ENCODE peak calls at places on chromosomes 7 and 10, in nine cellular contexts. V is GM13976; A is bronchial epithelial cell; B is WTC11; P is NCI-H1436; E is pancreas; D is 8988T; J is activated T-helper 1 cell treated with anti-CD3 and anti-CD28 coated beads, Interleukin-2, amount 50 U/mL, for 16 hours; Y is breast epithelium. Q is an unnamed sample.

GRCh38 chr7:139968931-139969330 is 93.8 kb downstream of the PARP12 start:
- DNase-seq in V (no peak), A (no peak), B (no peak), P (no peak), E (no peak), D (no peak), J (no peak), Y (no peak), Q (no peak)

GRCh38 chr10:118259288-118259906 is 82.7 kb downstream of the FAM204A start:
- DNase-seq in V (peak), A (peak), B (peak), P (peak), E (peak), D (no peak), J (no peak), Y (no peak), Q (no peak)

GRCh38 chr7:133484135-133484534 is 231.3 kb downstream of the EXOC4 start:
- DNase-seq in V (no peak), A (peak), B (no peak), P (no peak), E (no peak), D (no peak), J (no peak), Y (no peak), Q (no peak)

GRCh38 chr10:100341953-100342626 is 4.9 kb upstream of the SCD start:
- DNase-seq in V (peak), A (peak), B (peak), P (peak), E (peak), D (peak), J (no peak), Y (no peak), Q (peak)

GRCh38 chr7:39904077-39904486 is 46.0 kb upstream of the CDK13 start:
- DNase-seq in V (no peak), A (no peak), B (no peak), P (no peak), E (no peak), D (no peak), J (no peak), Y (no peak), Q (no peak)

GRCh38 chr10:74586088-74586585 is 240.3 kb upstream of the KAT6B start:
- DNase-seq in V (no peak), A (no peak), B (no peak), P (no peak), E (no peak), D (no peak), J (peak), Y (no peak), Q (no peak)

GRCh38 chr7:112334366-112334765 is 115.9 kb upstream of the IFRD1 start:
- DNase-seq in V (no peak), A (no peak), B (no peak), P (no peak), E (no peak), D (no peak), J (no peak), Y (no peak), Q (no peak)

GRCh38 chr10:34716958-34717357 is 98.1 kb downstream of the PARD3 start:
- DNase-seq in V (no peak), A (no peak), B (no peak), P (no peak), E (no peak), D (no peak), J (no peak), Y (no peak), Q (no peak)

GRCh38 chr10:84269773-84270172 is 24.9 kb downstream of the RGR start:
- DNase-seq in V (no peak), A (peak), B (no peak), P (no peak), E (no peak), D (no peak), J (no peak), Y (no peak), Q (no peak)

GRCh38 chr10:120077707-120078492 is 185.4 kb downstream of the SEC23IP start:
- DNase-seq in V (no peak), A (peak), B (peak), P (no peak), E (no peak), D (no peak), J (no peak), Y (no peak), Q (no peak)

GRCh38 chr7:34550996-34551395 is 107.0 kb upstream of the NPSR1 start:
- DNase-seq in V (no peak), A (no peak), B (no peak), P (no peak), E (no peak), D (no peak), J (no peak), Y (no peak), Q (no peak)

GRCh38 chr10:3040069-3040468 is 27.3 kb upstream of the PFKP start:
- DNase-seq in V (no peak), A (no peak), B (no peak), P (no peak), E (no peak), D (no peak), J (no peak), Y (no peak), Q (no peak)

GRCh38 chr7:50092579-50093411 is at the start of gene ZPBP:
- DNase-seq in V (peak), A (peak), B (peak), P (peak), E (peak), D (no peak), J (peak), Y (no peak), Q (peak)

GRCh38 chr7:129864042-129864441 is 88.7 kb downstream of the UBE2H start:
- DNase-seq in V (no peak), A (no peak), B (no peak), P (no peak), E (no peak), D (no peak), J (no peak), Y (no peak), Q (no peak)

GRCh38 chr7:66366701-66367100 is 161.6 kb downstream of the TPST1 start:
- DNase-seq in V (no peak), A (no peak), B (no peak), P (no peak), E (no peak), D (no peak), J (no peak), Y (no peak), Q (no peak)

GRCh38 chr10:59905066-59905734 is 1.2 kb downstream of the CCDC6 start:
- DNase-seq in V (peak), A (peak), B (peak), P (no peak), E (peak), D (no peak), J (peak), Y (peak), Q (peak)

GRCh38 chr10:78307576-78307975 is 273.9 kb downstream of the RPS24 start:
- DNase-seq in V (no peak), A (no peak), B (no peak), P (no peak), E (no peak), D (no peak), J (no peak), Y (no peak), Q (peak)

GRCh38 chr7:116859323-116859722 is 3.1 kb upstream of the CAPZA2 start:
- DNase-seq in V (no peak), A (peak), B (no peak), P (no peak), E (no peak), D (no peak), J (no peak), Y (no peak), Q (no peak)

GRCh38 chr10:21649441-21649872 is 115.4 kb downstream of the MLLT10 start:
- DNase-seq in V (no peak), A (peak), B (no peak), P (no peak), E (no peak), D (no peak), J (no peak), Y (no peak), Q (no peak)

GRCh38 chr7:31710171-31710570 is 23.2 kb downstream of the PPP1R17 start:
- DNase-seq in V (no peak), A (no peak), B (no peak), P (no peak), E (no peak), D (no peak), J (no peak), Y (no peak), Q (no peak)

GRCh38 chr7:71770269-71770907 is 638.4 kb downstream of the GALNT17 start:
- DNase-seq in V (no peak), A (peak), B (no peak), P (no peak), E (peak), D (no peak), J (no peak), Y (no peak), Q (no peak)

GRCh38 chr10:79219276-79219957 is 127.9 kb upstream of the PPIF start:
- DNase-seq in V (no peak), A (no peak), B (no peak), P (no peak), E (no peak), D (no peak), J (no peak), Y (no peak), Q (no peak)

Q was measured in globus pallidus.